ENCODE peak calls at places on chromosomes 5 and 9, in six cellular contexts. W is effector memory CD4-positive, alpha-beta T cell; R is mucosa of gallbladder; L is kidney tubule cell; D is left ventricle myocardium superior; Q is colonic mucosa. J is an unnamed sample.
A peak's percentile ranks its signal among the peaks of the same experiment; 100 is the strongest.

GRCh38 chr9:4197548-4197947 is 102.3 kb downstream of the GLIS3 start:
- DNase-seq in Q (no peak), R (no peak), D (no peak), L (peak; percentile 29), W (no peak), J (peak; percentile 67)

GRCh38 chr5:179313849-179314521 is 31.3 kb downstream of the ADAMTS2 start:
- DNase-seq in D (peak; percentile 93), R (peak; percentile 68), W (no peak), Q (peak; percentile 63), L (peak; percentile 35), J (no peak)

GRCh38 chr9:69949396-69949795 is 94.3 kb upstream of the MAMDC2 start:
- DNase-seq in W (no peak), Q (no peak), D (no peak), L (no peak), R (no peak), J (no peak)

GRCh38 chr9:74696520-74696919 is 191.2 kb downstream of the TRPM6 start:
- DNase-seq in Q (no peak), W (no peak), R (no peak), L (no peak), D (no peak), J (peak; percentile 25)

GRCh38 chr9:101115062-101115461 is 86.5 kb downstream of the PLPPR1 start:
- DNase-seq in R (no peak), W (no peak), Q (no peak), L (no peak), D (no peak), J (no peak)

GRCh38 chr9:109455861-109456260 is 42.2 kb downstream of the PTPN3 start:
- DNase-seq in Q (no peak), L (no peak), W (no peak), D (no peak), R (no peak), J (no peak)

GRCh38 chr5:175796536-175797499 is 74.6 kb upstream of the CPLX2 start:
- DNase-seq in Q (peak; percentile 65), D (peak; percentile 90), L (peak; percentile 72), W (peak; percentile 38), R (peak; percentile 86), J (no peak)

GRCh38 chr9:124551472-124552339 is 44.5 kb upstream of the NR5A1 start:
- DNase-seq in D (peak; percentile 34), R (peak; percentile 19), W (no peak), Q (peak; percentile 51), L (peak; percentile 84), J (peak; percentile 69)

GRCh38 chr9:117492476-117492875 is 77.6 kb upstream of the ASTN2 start:
- DNase-seq in D (no peak), L (no peak), Q (no peak), W (no peak), R (no peak), J (no peak)

GRCh38 chr9:130715270-130716077 is 21.9 kb downstream of the EXOSC2 start:
- DNase-seq in W (no peak), R (no peak), L (peak; percentile 63), Q (no peak), D (no peak), J (no peak)

GRCh38 chr5:130978475-130978874 is 186.6 kb downstream of the HINT1 start:
- DNase-seq in W (no peak), L (no peak), Q (no peak), R (no peak), D (no peak), J (no peak)

GRCh38 chr5:149264432-149265069 is 7.1 kb upstream of the AFAP1L1 start:
- DNase-seq in Q (peak; percentile 32), R (peak; percentile 34), D (no peak), W (peak; percentile 12), L (peak; percentile 75), J (peak; percentile 40)

GRCh38 chr9:29208670-29209069 is 1635.4 kb upstream of the C9orf72 start:
- DNase-seq in W (no peak), L (peak; percentile 12), R (no peak), Q (no peak), D (no peak), J (no peak)

GRCh38 chr9:137447722-137448568 is 6.8 kb upstream of the ENTPD8 start:
- DNase-seq in Q (peak; percentile 18), D (peak; percentile 31), W (no peak), R (no peak), L (no peak), J (no peak)

GRCh38 chr5:149611327-149611726 is 30.0 kb downstream of the ARHGEF37 start:
- DNase-seq in W (no peak), R (peak; percentile 58), D (peak; percentile 49), Q (peak; percentile 84), L (peak; percentile 24), J (no peak)

GRCh38 chr9:134136117-134136996 is 475 bp downstream of the WDR5 start:
- DNase-seq in W (no peak), R (no peak), D (no peak), Q (peak; percentile 24), L (peak; percentile 24), J (peak; percentile 28)

GRCh38 chr9:96852676-96853075 is 1.6 kb downstream of the ZNF782 start:
- DNase-seq in L (peak; percentile 25), Q (no peak), R (no peak), D (no peak), W (no peak), J (no peak)

J was measured in NAMALWA.